ENCODE peak calls at places on chromosome 4, in six cellular contexts. E is GM13977, X is nephron progenitor cell, C is cardiac muscle cell, G is ascending aorta, L is esophagus squamous epithelium. S is an unnamed sample.

GRCh38 chr4:40584517-40585141 is 45.0 kb downstream of the RBM47 start:
- DNase-seq in G (no peak), E (no peak), L (no peak), X (no peak), C (no peak), S (no peak)

GRCh38 chr4:91758487-91758886 is 545.3 kb upstream of the GRID2 start:
- DNase-seq in L (no peak), E (no peak), G (no peak), C (no peak), X (no peak), S (no peak)

GRCh38 chr4:157727163-157727562 is 445.7 kb downstream of the GASK1B start:
- DNase-seq in X (no peak), C (no peak), E (no peak), L (no peak), G (no peak), S (no peak)

GRCh38 chr4:94648699-94649098 is 109.1 kb upstream of the BMPR1B start:
- DNase-seq in C (no peak), L (no peak), X (no peak), G (no peak), E (no peak), S (no peak)

GRCh38 chr4:129738175-129738574 is 642.2 kb downstream of the C4orf33 start:
- DNase-seq in E (no peak), X (no peak), G (no peak), C (no peak), L (no peak), S (no peak)

GRCh38 chr4:41365726-41366125 is 109.0 kb downstream of the UCHL1 start:
- DNase-seq in G (no peak), C (no peak), L (no peak), E (no peak), X (no peak), S (no peak)

GRCh38 chr4:143337600-143338287 is 1.1 kb downstream of the GAB1 start:
- DNase-seq in E (no peak), L (no peak), C (peak), X (peak), G (no peak), S (no peak)

GRCh38 chr4:110636231-110636676 is 13.4 kb upstream of the PITX2 start:
- DNase-seq in E (peak), L (no peak), G (no peak), C (no peak), X (no peak), S (no peak)

DNA sequence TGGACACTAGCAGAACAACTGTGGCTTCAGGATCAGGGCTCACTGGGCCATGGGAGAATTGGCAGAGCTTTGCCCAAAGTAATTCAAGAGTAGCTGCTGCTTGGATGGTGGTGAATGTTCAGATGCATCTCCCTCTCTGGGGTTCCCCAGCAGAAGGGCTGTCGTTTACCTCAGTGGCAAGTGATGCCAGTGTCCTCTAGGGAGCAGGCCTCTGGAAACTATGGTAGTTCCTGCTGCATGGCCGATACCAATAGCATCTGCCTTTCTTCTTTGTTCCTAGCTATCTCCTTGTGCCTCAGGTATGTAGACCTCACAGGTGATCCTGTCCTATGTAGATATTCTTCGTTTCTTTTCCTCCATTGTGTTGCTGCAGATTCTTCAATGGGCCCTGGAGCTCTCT is 26.4 kb downstream of the HMGB2 start:
- DNase-seq in E (no peak), L (no peak), G (no peak), C (no peak), X (no peak), S (no peak)
- TF ChIP-seq CTCF in E (no peak), L (no peak), G (no peak), C (no peak), X (no peak), S (no peak)

GRCh38 chr4:73612032-73612431 is 8.2 kb downstream of the RASSF6 start:
- DNase-seq in G (no peak), L (no peak), E (no peak), X (no peak), C (no peak), S (no peak)

GRCh38 chr4:73613130-73613529 is 7.1 kb downstream of the RASSF6 start:
- DNase-seq in E (no peak), L (no peak), G (no peak), X (no peak), C (no peak), S (no peak)

GRCh38 chr4:73614468-73614867 is 5.8 kb downstream of the RASSF6 start:
- DNase-seq in E (no peak), G (no peak), X (no peak), C (no peak), L (no peak), S (no peak)

GRCh38 chr4:73617256-73617655 is 3.0 kb downstream of the RASSF6 start:
- DNase-seq in C (no peak), G (no peak), E (no peak), L (no peak), X (no peak), S (no peak)

GRCh38 chr4:73615613-73616012 is 4.6 kb downstream of the RASSF6 start:
- DNase-seq in G (no peak), L (no peak), X (no peak), E (no peak), C (peak), S (no peak)
- TF ChIP-seq CTCF in G (no peak), L (no peak), X (peak), E (no peak), C (no peak), S (no peak)

GRCh38 chr4:102500371-102501175 is 586 bp upstream of the NFKB1 start:
- DNase-seq in C (peak), X (peak), L (no peak), E (peak), G (no peak), S (peak)
- TF ChIP-seq CTCF in C (no peak), X (no peak), L (no peak), E (peak), G (peak), S (no peak)

GRCh38 chr4:19372365-19372764 is 879.3 kb upstream of the SLIT2 start:
- DNase-seq in G (no peak), X (no peak), C (no peak), L (no peak), E (no peak), S (no peak)
- TF ChIP-seq CTCF in G (no peak), X (no peak), C (no peak), L (no peak), E (no peak), S (no peak)

GRCh38 chr4:37068580-37068979 is 176.0 kb upstream of the NWD2 start:
- DNase-seq in C (no peak), G (no peak), E (no peak), L (no peak), X (peak), S (no peak)
- TF ChIP-seq CTCF in C (no peak), G (no peak), E (peak), L (no peak), X (no peak), S (peak)

GRCh38 chr4:189117426-189117825 is 823.2 kb upstream of the FRG1 start:
- DNase-seq in E (no peak), L (no peak), G (no peak), C (no peak), X (no peak), S (no peak)
- TF ChIP-seq CTCF in E (no peak), L (no peak), G (no peak), C (no peak), X (no peak), S (no peak)

DNA sequence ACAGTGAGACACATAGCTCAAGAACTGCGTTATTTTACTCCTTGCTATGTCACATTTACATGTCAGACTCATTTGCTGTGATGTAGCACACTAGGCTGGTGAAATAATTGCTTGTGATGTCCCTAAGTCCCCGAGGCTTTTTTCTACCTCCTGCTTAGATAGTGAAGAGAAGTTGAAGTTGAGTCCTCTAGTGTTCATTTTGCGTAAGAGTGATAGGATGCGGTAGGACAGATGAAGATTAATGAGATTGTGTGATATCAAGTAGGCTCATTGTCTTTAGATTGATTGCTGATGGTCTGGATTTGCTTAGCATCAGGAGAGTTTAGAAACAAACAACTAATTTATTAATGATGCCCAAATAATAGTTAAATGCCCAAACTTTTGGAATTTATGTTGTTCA is 173.6 kb upstream of the NUDT6 start:
- DNase-seq in G (no peak), X (no peak), E (no peak), L (no peak), C (peak), S (no peak)
- TF ChIP-seq CTCF in G (no peak), X (peak), E (no peak), L (no peak), C (peak), S (no peak)

GRCh38 chr4:8165374-8165896 is 6.8 kb upstream of the ABLIM2 start:
- DNase-seq in E (no peak), C (peak), X (peak), G (no peak), L (no peak), S (no peak)
- TF ChIP-seq CTCF in E (no peak), C (no peak), X (no peak), G (no peak), L (no peak), S (no peak)